ENCODE peak calls at places on chromosomes 2 and 18, in seven cellular contexts. One of them, this sample, is unnamed.

GRCh38 chr2:86193901-86194567 is 1.2 kb downstream of the IMMT start:
- DNase-seq in HCT116: no peak
- DNase-seq in HepG2: peak
- DNase-seq in SK-N-SH: no peak
- DNase-seq in GM12878: no peak
- DNase-seq in K562: peak
- DNase-seq in H1: no peak
- DNase-seq in this sample: peak

GRCh38 chr2:225040862-225041209 is 1.4 kb downstream of the DOCK10 start:
- DNase-seq in HCT116: no peak
- DNase-seq in HepG2: no peak
- DNase-seq in SK-N-SH: peak
- DNase-seq in GM12878: no peak
- DNase-seq in K562: no peak
- DNase-seq in H1: no peak
- DNase-seq in this sample: no peak

GRCh38 chr2:64913357-64913869 is 75.8 kb upstream of the SLC1A4 start:
- DNase-seq in HCT116: peak
- DNase-seq in HepG2: peak
- DNase-seq in SK-N-SH: peak
- DNase-seq in GM12878: no peak
- DNase-seq in K562: peak
- DNase-seq in H1: peak
- DNase-seq in this sample: peak

GRCh38 chr2:106885981-106886915 is at the start of gene ST6GAL2:
- DNase-seq in HCT116: no peak
- DNase-seq in HepG2: no peak
- DNase-seq in SK-N-SH: peak
- DNase-seq in GM12878: no peak
- DNase-seq in K562: no peak
- DNase-seq in H1: no peak
- DNase-seq in this sample: no peak

GRCh38 chr2:59312967-59313943 is 1072.1 kb upstream of the FANCL start:
- DNase-seq in HCT116: no peak
- DNase-seq in HepG2: no peak
- DNase-seq in SK-N-SH: no peak
- DNase-seq in GM12878: no peak
- DNase-seq in K562: no peak
- DNase-seq in H1: no peak
- DNase-seq in this sample: no peak

GRCh38 chr2:191114403-191114886 is 36.3 kb downstream of the STAT4 start:
- DNase-seq in HCT116: no peak
- DNase-seq in HepG2: no peak
- DNase-seq in SK-N-SH: no peak
- DNase-seq in GM12878: peak
- DNase-seq in K562: no peak
- DNase-seq in H1: no peak
- DNase-seq in this sample: no peak

GRCh38 chr2:222912776-222913175 is 51.9 kb downstream of the ACSL3 start:
- DNase-seq in HCT116: no peak
- DNase-seq in HepG2: no peak
- DNase-seq in SK-N-SH: no peak
- DNase-seq in GM12878: no peak
- DNase-seq in K562: no peak
- DNase-seq in H1: no peak
- DNase-seq in this sample: no peak

GRCh38 chr2:241943209-241943850 is 73.8 kb downstream of the RTP5 start:
- DNase-seq in HCT116: no peak
- DNase-seq in HepG2: no peak
- DNase-seq in SK-N-SH: no peak
- DNase-seq in GM12878: no peak
- DNase-seq in K562: no peak
- DNase-seq in H1: no peak
- DNase-seq in this sample: no peak

GRCh38 chr2:86221066-86221684 is 21.9 kb downstream of the MRPL35 start:
- DNase-seq in HCT116: peak
- DNase-seq in HepG2: peak
- DNase-seq in SK-N-SH: peak
- DNase-seq in GM12878: no peak
- DNase-seq in K562: peak
- DNase-seq in H1: no peak
- DNase-seq in this sample: peak

GRCh38 chr2:54524236-54524991 is 68.3 kb downstream of the SPTBN1 start:
- DNase-seq in HCT116: no peak
- DNase-seq in HepG2: no peak
- DNase-seq in SK-N-SH: no peak
- DNase-seq in GM12878: peak
- DNase-seq in K562: peak
- DNase-seq in H1: no peak
- DNase-seq in this sample: no peak

GRCh38 chr2:6923319-6923718 is 6.1 kb downstream of the RNF144A start:
- DNase-seq in HCT116: no peak
- DNase-seq in HepG2: no peak
- DNase-seq in SK-N-SH: no peak
- DNase-seq in GM12878: no peak
- DNase-seq in K562: no peak
- DNase-seq in H1: no peak
- DNase-seq in this sample: no peak

GRCh38 chr2:160389875-160390274 is 103.7 kb downstream of the RBMS1 start:
- DNase-seq in HCT116: no peak
- DNase-seq in HepG2: no peak
- DNase-seq in SK-N-SH: no peak
- DNase-seq in GM12878: no peak
- DNase-seq in K562: no peak
- DNase-seq in H1: no peak
- DNase-seq in this sample: no peak

GRCh38 chr2:28610583-28611201 is 114.8 kb downstream of the PLB1 start:
- DNase-seq in HCT116: peak
- DNase-seq in HepG2: peak
- DNase-seq in SK-N-SH: no peak
- DNase-seq in GM12878: no peak
- DNase-seq in K562: peak
- DNase-seq in H1: no peak
- DNase-seq in this sample: no peak

GRCh38 chr2:105034170-105034569 is 3.7 kb upstream of the MRPS9 start:
- DNase-seq in HCT116: no peak
- DNase-seq in HepG2: no peak
- DNase-seq in SK-N-SH: no peak
- DNase-seq in GM12878: no peak
- DNase-seq in K562: no peak
- DNase-seq in H1: no peak
- DNase-seq in this sample: no peak

GRCh38 chr2:161988589-161988988 is 85.4 kb downstream of the DPP4 start:
- DNase-seq in HCT116: no peak
- DNase-seq in HepG2: no peak
- DNase-seq in SK-N-SH: no peak
- DNase-seq in GM12878: no peak
- DNase-seq in K562: peak
- DNase-seq in H1: no peak
- DNase-seq in this sample: no peak

GRCh38 chr2:85724731-85725181 is 29.0 kb upstream of the ATOH8 start:
- DNase-seq in HCT116: no peak
- DNase-seq in HepG2: no peak
- DNase-seq in SK-N-SH: no peak
- DNase-seq in GM12878: no peak
- DNase-seq in K562: no peak
- DNase-seq in H1: no peak
- DNase-seq in this sample: no peak

GRCh38 chr18:51340332-51340731 is 142.9 kb upstream of the MEX3C start:
- DNase-seq in HCT116: no peak
- DNase-seq in HepG2: no peak
- DNase-seq in SK-N-SH: no peak
- DNase-seq in GM12878: no peak
- DNase-seq in K562: no peak
- DNase-seq in H1: no peak
- DNase-seq in this sample: no peak

GRCh38 chr2:222732774-222733173 is 61.3 kb downstream of the MOGAT1 start:
- DNase-seq in HCT116: no peak
- DNase-seq in HepG2: no peak
- DNase-seq in SK-N-SH: no peak
- DNase-seq in GM12878: no peak
- DNase-seq in K562: no peak
- DNase-seq in H1: no peak
- DNase-seq in this sample: no peak

GRCh38 chr18:67733094-67733493 is 216.6 kb upstream of the DSEL start:
- DNase-seq in HCT116: no peak
- DNase-seq in HepG2: no peak
- DNase-seq in SK-N-SH: no peak
- DNase-seq in GM12878: no peak
- DNase-seq in K562: no peak
- DNase-seq in H1: no peak
- DNase-seq in this sample: no peak

GRCh38 chr2:25161055-25161781 is 7.2 kb downstream of the POMC start:
- DNase-seq in HCT116: no peak
- DNase-seq in HepG2: no peak
- DNase-seq in SK-N-SH: no peak
- DNase-seq in GM12878: no peak
- DNase-seq in K562: no peak
- DNase-seq in H1: no peak
- DNase-seq in this sample: no peak

GRCh38 chr2:62200868-62201267 is 5.0 kb downstream of the B3GNT2 start:
- DNase-seq in HCT116: no peak
- DNase-seq in HepG2: no peak
- DNase-seq in SK-N-SH: no peak
- DNase-seq in GM12878: no peak
- DNase-seq in K562: no peak
- DNase-seq in H1: no peak
- DNase-seq in this sample: no peak
- TF ChIP-seq JUND in HCT116: no peak
- TF ChIP-seq JUND in HepG2: no peak
- TF ChIP-seq JUND in SK-N-SH: no peak
- TF ChIP-seq JUND in GM12878: no peak
- TF ChIP-seq JUND in K562: no peak
- TF ChIP-seq JUND in H1: no peak
- TF ChIP-seq JUND in this sample: no peak

GRCh38 chr2:46818141-46818552 is 97.5 kb downstream of the MCFD2 start:
- DNase-seq in HCT116: no peak
- DNase-seq in HepG2: no peak
- DNase-seq in SK-N-SH: no peak
- DNase-seq in GM12878: no peak
- DNase-seq in K562: no peak
- DNase-seq in H1: no peak
- DNase-seq in this sample: no peak
- TF ChIP-seq JUND in HCT116: no peak
- TF ChIP-seq JUND in HepG2: no peak
- TF ChIP-seq JUND in SK-N-SH: no peak
- TF ChIP-seq JUND in GM12878: no peak
- TF ChIP-seq JUND in K562: no peak
- TF ChIP-seq JUND in H1: no peak
- TF ChIP-seq JUND in this sample: no peak

GRCh38 chr2:203660465-203660864 is 46.0 kb upstream of the CD28 start:
- DNase-seq in HCT116: no peak
- DNase-seq in HepG2: no peak
- DNase-seq in SK-N-SH: no peak
- DNase-seq in GM12878: no peak
- DNase-seq in K562: no peak
- DNase-seq in H1: no peak
- DNase-seq in this sample: no peak

GRCh38 chr2:203661509-203661908 is 44.9 kb upstream of the CD28 start:
- DNase-seq in HCT116: no peak
- DNase-seq in HepG2: no peak
- DNase-seq in SK-N-SH: no peak
- DNase-seq in GM12878: no peak
- DNase-seq in K562: no peak
- DNase-seq in H1: no peak
- DNase-seq in this sample: no peak

GRCh38 chr2:203650860-203651613 is 55.4 kb upstream of the CD28 start:
- DNase-seq in HCT116: peak
- DNase-seq in HepG2: peak
- DNase-seq in SK-N-SH: peak
- DNase-seq in GM12878: no peak
- DNase-seq in K562: peak
- DNase-seq in H1: no peak
- DNase-seq in this sample: no peak

GRCh38 chr2:203659650-203660049 is 46.8 kb upstream of the CD28 start:
- DNase-seq in HCT116: no peak
- DNase-seq in HepG2: no peak
- DNase-seq in SK-N-SH: no peak
- DNase-seq in GM12878: no peak
- DNase-seq in K562: no peak
- DNase-seq in H1: no peak
- DNase-seq in this sample: no peak

GRCh38 chr2:203656522-203657287 is 49.7 kb upstream of the CD28 start:
- DNase-seq in HCT116: no peak
- DNase-seq in HepG2: peak
- DNase-seq in SK-N-SH: no peak
- DNase-seq in GM12878: no peak
- DNase-seq in K562: no peak
- DNase-seq in H1: no peak
- DNase-seq in this sample: peak
- TF ChIP-seq JUND in HCT116: no peak
- TF ChIP-seq JUND in HepG2: peak
- TF ChIP-seq JUND in SK-N-SH: no peak
- TF ChIP-seq JUND in GM12878: no peak
- TF ChIP-seq JUND in K562: no peak
- TF ChIP-seq JUND in H1: no peak
- TF ChIP-seq JUND in this sample: no peak

DNA sequence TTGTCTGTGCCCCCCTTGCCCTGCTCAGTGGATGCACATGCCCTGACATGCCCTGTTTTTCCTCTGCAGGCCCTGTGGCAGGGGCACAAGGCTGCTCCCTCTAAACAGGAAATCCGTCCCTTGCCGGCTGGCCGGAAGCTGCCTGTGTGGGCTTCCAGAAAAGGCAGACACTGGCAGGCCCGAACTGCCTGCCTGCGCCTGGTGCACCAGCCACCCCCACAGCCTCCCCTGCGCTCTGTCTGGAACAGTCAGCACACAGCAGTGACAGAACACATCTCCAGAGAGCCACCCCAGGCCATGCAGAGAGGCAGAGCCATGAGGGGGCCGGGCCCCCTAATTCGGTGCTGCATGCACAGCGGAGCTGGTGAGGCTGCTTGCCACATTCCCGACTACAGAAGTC is 33.5 kb downstream of the LOXHD1 start:
- DNase-seq in HCT116: no peak
- DNase-seq in HepG2: no peak
- DNase-seq in SK-N-SH: peak
- DNase-seq in GM12878: no peak
- DNase-seq in K562: no peak
- DNase-seq in H1: no peak
- DNase-seq in this sample: no peak
- TF ChIP-seq JUND in HCT116: no peak
- TF ChIP-seq JUND in HepG2: no peak
- TF ChIP-seq JUND in SK-N-SH: no peak
- TF ChIP-seq JUND in GM12878: no peak
- TF ChIP-seq JUND in K562: no peak
- TF ChIP-seq JUND in H1: no peak
- TF ChIP-seq JUND in this sample: no peak

GRCh38 chr18:45046961-45047360 is 366.3 kb downstream of the SETBP1 start:
- DNase-seq in HCT116: no peak
- DNase-seq in HepG2: no peak
- DNase-seq in SK-N-SH: no peak
- DNase-seq in GM12878: no peak
- DNase-seq in K562: no peak
- DNase-seq in H1: no peak
- DNase-seq in this sample: no peak
- TF ChIP-seq JUND in HCT116: no peak
- TF ChIP-seq JUND in HepG2: no peak
- TF ChIP-seq JUND in SK-N-SH: no peak
- TF ChIP-seq JUND in GM12878: no peak
- TF ChIP-seq JUND in K562: no peak
- TF ChIP-seq JUND in H1: no peak
- TF ChIP-seq JUND in this sample: no peak

This sample was measured in T47D.